ENCODE peak calls at places on chromosomes 3 and 15, in seven cellular contexts. E is fibroblast of lung, S is esophagus muscularis mucosa, D is HCT116, X is GM12865, P is lower leg skin, F is psoas muscle. R is an unnamed sample.

GRCh38 chr15:48965972-48966371 is 2.3 kb upstream of the SHC4 start:
- DNase-seq in X (peak), S (no peak), D (peak), F (no peak), E (peak), P (no peak), R (no peak)

GRCh38 chr3:131386429-131386926 is 4.9 kb downstream of the NUDT16 start:
- DNase-seq in S (no peak), D (no peak), P (peak), E (no peak), F (peak), X (no peak), R (no peak)

GRCh38 chr15:39622660-39623549 is 42.0 kb downstream of the THBS1 start:
- DNase-seq in E (no peak), P (no peak), D (no peak), F (no peak), X (no peak), S (no peak), R (no peak)

GRCh38 chr3:158909870-158910269 is 108.0 kb downstream of the MFSD1 start:
- DNase-seq in X (no peak), D (no peak), F (no peak), E (peak), S (peak), P (no peak), R (no peak)

GRCh38 chr3:51933471-51934138 is 8.1 kb downstream of the RRP9 start:
- DNase-seq in F (no peak), S (no peak), E (no peak), P (no peak), D (no peak), X (no peak), R (peak)

GRCh38 chr15:86620113-86620512 is 540.4 kb downstream of the AGBL1 start:
- DNase-seq in P (no peak), F (no peak), D (no peak), E (no peak), X (no peak), S (no peak), R (no peak)

GRCh38 chr15:43794269-43795037 is 2.3 kb downstream of the SERF2 start:
- DNase-seq in D (no peak), S (no peak), P (no peak), F (no peak), X (no peak), E (peak), R (no peak)

GRCh38 chr3:50388720-50389352 is 29.5 kb upstream of the TMEM115 start:
- DNase-seq in X (no peak), E (peak), S (no peak), D (no peak), F (no peak), P (no peak), R (no peak)

GRCh38 chr3:126213376-126214044 is 33.1 kb upstream of the ALDH1L1 start:
- DNase-seq in S (no peak), E (no peak), P (no peak), F (peak), X (no peak), D (no peak), R (no peak)

GRCh38 chr15:47736123-47736786 is 18.9 kb downstream of the SEMA6D start:
- DNase-seq in D (no peak), P (no peak), S (no peak), F (no peak), E (no peak), X (no peak), R (no peak)

GRCh38 chr15:101775136-101775535 is 28.2 kb upstream of the OR4F6 start:
- DNase-seq in X (no peak), D (no peak), S (no peak), E (no peak), F (no peak), P (no peak), R (no peak)

GRCh38 chr3:170054204-170054603 is 16.4 kb downstream of the GPR160 start:
- DNase-seq in E (no peak), S (no peak), D (no peak), X (peak), F (no peak), P (no peak), R (no peak)

GRCh38 chr3:143567823-143568222 is 280.4 kb downstream of the SLC9A9 start:
- DNase-seq in S (no peak), X (no peak), P (no peak), D (no peak), F (no peak), E (peak), R (no peak)

GRCh38 chr3:172987268-172987667 is 153.8 kb downstream of the SPATA16 start:
- DNase-seq in S (no peak), F (no peak), X (no peak), P (no peak), D (peak), E (no peak), R (no peak)

GRCh38 chr3:120100711-120101110 is 6.5 kb upstream of the GSK3B start:
- DNase-seq in F (no peak), X (no peak), S (no peak), D (no peak), E (peak), P (no peak), R (no peak)

GRCh38 chr3:198109883-198110282 is 149.9 kb downstream of the LMLN start:
- DNase-seq in F (no peak), S (no peak), X (no peak), P (no peak), D (no peak), E (no peak), R (no peak)

GRCh38 chr3:171874879-171875278 is 31.7 kb downstream of the TMEM212 start:
- DNase-seq in F (no peak), S (no peak), E (peak), P (no peak), X (no peak), D (no peak), R (no peak)

GRCh38 chr15:79339588-79340314 is 28.8 kb downstream of the TMED3 start:
- DNase-seq in S (no peak), F (no peak), D (peak), E (peak), P (no peak), X (peak), R (no peak)

GRCh38 chr3:63609408-63609807 is 43.1 kb upstream of the SNTN start:
- DNase-seq in X (no peak), D (no peak), S (no peak), P (no peak), F (no peak), E (no peak), R (no peak)

GRCh38 chr3:194205675-194206133 is 69.8 kb downstream of the HES1 start:
- DNase-seq in P (no peak), D (peak), E (peak), F (no peak), X (no peak), S (no peak), R (no peak)

GRCh38 chr15:68305420-68305871 is 27.9 kb downstream of the FEM1B start:
- DNase-seq in E (no peak), S (peak), D (no peak), F (no peak), X (no peak), P (no peak), R (no peak)

GRCh38 chr3:132399054-132399929 is 18.0 kb upstream of the DNAJC13 start:
- DNase-seq in P (no peak), F (no peak), E (peak), S (no peak), D (peak), X (peak), R (no peak)

GRCh38 chr3:194675081-194675640 is 3.2 kb upstream of the LSG1 start:
- DNase-seq in F (no peak), S (no peak), D (no peak), X (peak), P (no peak), E (peak), R (no peak)

GRCh38 chr3:105906834-105907233 is 38.0 kb upstream of the CBLB start:
- DNase-seq in D (no peak), F (peak), E (peak), S (no peak), P (peak), X (no peak), R (no peak)

GRCh38 chr3:58234516-58234931 is 3.1 kb upstream of the ABHD6 start:
- DNase-seq in P (no peak), X (no peak), E (peak), F (no peak), S (no peak), D (no peak), R (no peak)

GRCh38 chr15:49627407-49627877 is 6.6 kb downstream of the DTWD1 start:
- DNase-seq in P (no peak), E (peak), F (no peak), S (no peak), X (no peak), D (peak), R (no peak)

GRCh38 chr3:8500208-8500961 is 1.2 kb upstream of the LMCD1 start:
- DNase-seq in D (no peak), S (no peak), X (no peak), E (peak), P (no peak), F (no peak), R (no peak)

GRCh38 chr3:188947401-188947982 is 224.3 kb upstream of the TPRG1 start:
- DNase-seq in X (peak), F (peak), S (peak), D (peak), E (peak), P (peak), R (peak)

GRCh38 chr3:16516695-16517481 is 3.4 kb upstream of the RFTN1 start:
- DNase-seq in S (no peak), F (peak), D (no peak), E (peak), X (peak), P (peak), R (no peak)

GRCh38 chr15:58758141-58758540 is 8.6 kb upstream of the ADAM10 start:
- DNase-seq in D (no peak), F (no peak), E (no peak), P (no peak), S (no peak), X (peak), R (no peak)
- TF ChIP-seq CTCF in D (peak), F (no peak), E (peak), P (no peak), S (no peak), X (peak), R (peak)

DNA sequence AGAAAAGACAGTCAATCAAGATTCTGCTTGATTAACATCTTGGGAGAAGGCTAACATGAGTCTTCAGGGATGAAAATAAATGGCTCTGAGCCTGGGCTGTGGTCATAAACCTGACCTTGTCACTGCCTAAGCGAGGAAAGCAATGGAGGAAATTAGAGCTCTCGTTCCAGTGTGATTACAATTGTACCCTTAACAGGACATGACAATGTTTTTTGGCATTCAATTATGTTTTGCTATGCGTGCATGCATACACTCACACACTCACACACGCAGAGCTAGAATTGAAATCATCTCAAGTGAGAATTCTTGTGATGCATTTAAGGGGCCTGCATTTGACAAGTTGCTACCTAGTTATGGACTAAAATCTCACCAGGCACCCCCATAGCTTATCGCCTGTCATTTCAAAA is 24.1 kb downstream of the ZNF80 start:
- DNase-seq in D (no peak), F (no peak), P (no peak), E (peak), X (no peak), S (no peak), R (no peak)
- TF ChIP-seq CTCF in D (no peak), F (no peak), P (no peak), E (no peak), X (no peak), S (no peak), R (no peak)

GRCh38 chr3:2544212-2544611 is 445.5 kb downstream of the CNTN4 start:
- DNase-seq in E (no peak), F (no peak), X (no peak), D (no peak), P (no peak), S (no peak), R (no peak)

GRCh38 chr3:2544718-2545117 is 446.1 kb downstream of the CNTN4 start:
- DNase-seq in P (no peak), D (no peak), S (no peak), X (no peak), E (no peak), F (no peak), R (no peak)

GRCh38 chr3:2536575-2536974 is 437.9 kb downstream of the CNTN4 start:
- DNase-seq in F (no peak), S (no peak), X (no peak), E (no peak), D (no peak), P (no peak), R (no peak)

GRCh38 chr3:2543247-2543646 is 444.6 kb downstream of the CNTN4 start:
- DNase-seq in X (no peak), E (no peak), D (no peak), P (no peak), F (no peak), S (no peak), R (no peak)

DNA sequence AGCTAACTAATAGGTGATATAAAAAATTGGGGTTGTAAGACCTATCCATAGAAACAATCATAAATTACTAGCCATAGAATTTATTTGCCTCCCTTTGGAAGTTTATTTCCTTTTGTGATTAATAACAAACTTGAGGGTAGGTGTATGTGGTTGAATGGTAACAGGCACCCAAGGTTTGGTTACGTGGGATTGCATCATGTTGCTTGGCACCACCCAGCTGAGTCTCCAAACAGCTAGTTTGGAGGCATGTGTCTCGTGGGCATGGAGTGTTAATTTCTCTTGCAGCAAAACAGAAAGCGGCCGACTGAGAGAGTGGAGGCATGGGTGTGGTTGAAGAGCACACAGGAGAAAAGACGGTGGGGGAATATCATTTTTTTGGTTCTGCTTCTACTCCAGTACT is 441.4 kb downstream of the CNTN4 start:
- DNase-seq in D (no peak), S (no peak), P (no peak), E (no peak), X (no peak), F (no peak), R (no peak)
- TF ChIP-seq CTCF in D (no peak), S (no peak), P (no peak), E (no peak), X (no peak), F (no peak), R (no peak)

DNA sequence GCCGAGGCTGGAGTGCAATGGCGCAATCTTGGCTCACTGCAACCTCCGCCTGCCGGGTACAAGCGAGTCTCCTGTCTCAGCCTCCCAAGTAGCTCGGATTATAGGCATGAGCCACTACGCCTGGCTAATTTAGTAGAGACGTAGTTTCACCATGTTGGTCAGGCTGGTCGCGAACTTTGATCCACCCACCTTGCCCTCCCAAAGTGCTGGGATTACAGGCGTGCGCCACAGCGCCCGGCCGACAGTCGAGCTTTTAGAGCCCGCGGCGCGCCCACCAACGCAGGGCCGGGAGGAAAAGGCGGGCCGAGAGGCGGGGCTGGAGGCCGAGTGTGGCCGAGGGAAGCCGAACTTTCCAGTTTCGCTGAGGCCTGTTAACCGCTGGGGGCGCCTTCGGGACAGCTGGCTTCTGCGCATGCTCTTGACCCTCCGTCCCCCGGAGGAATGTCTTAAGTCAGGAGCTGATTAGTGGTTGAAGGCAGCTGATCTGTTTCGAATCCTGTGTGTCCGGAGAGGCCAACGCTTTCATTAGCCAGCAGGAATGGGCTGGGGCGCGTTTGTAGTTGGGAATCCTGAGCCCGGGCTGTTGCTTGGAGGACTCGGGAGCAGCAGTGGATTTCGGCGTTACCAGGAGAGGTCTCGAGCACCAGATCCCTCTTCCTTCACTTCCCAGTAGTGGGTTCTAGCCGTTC is 10.0 kb downstream of the RPLP1 start:
- DNase-seq in F (peak), X (peak), D (peak), S (peak), P (peak), E (peak), R (peak)
- TF ChIP-seq CTCF in F (peak), X (peak), D (peak), S (peak), P (no peak), E (peak), R (peak)

DNA sequence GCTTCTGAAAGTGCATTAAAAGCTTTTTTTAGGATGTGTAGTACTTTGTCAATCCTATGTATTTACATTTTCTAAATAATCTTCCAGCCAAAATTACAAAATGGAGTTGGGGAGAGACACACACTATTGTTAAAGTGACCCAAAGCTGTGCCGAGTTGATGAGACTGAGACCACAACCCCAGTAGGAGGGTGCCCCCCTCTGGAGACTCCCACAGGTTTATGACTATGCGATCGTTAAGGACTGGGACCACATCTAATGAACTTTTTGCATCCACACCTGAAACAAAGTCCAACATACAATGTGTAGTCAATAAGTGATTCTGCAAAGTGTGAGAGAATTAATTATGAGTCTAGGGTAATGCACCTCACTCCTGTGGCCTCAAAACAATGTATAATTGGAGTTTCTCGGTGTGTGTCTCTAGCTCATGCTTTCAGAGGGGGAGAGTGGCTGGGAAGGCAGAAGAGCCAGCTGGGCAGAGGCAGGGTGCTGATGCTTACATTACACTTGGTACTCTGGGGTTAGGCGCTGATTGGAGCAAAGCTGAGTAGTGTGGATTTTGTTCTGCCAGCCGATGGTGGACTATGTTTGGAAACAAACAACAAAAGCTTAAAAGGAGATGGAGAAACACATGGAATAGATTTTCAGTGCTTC is 102.8 kb downstream of the KCNH8 start:
- DNase-seq in S (no peak), D (no peak), X (no peak), P (no peak), F (no peak), E (no peak), R (no peak)
- TF ChIP-seq CTCF in S (no peak), D (no peak), X (no peak), P (no peak), F (no peak), E (no peak), R (no peak)